ENCODE peak calls at places on chromosomes 1 and 21, in seven cellular contexts. One of them, this sample, is unnamed.

GRCh38 chr1:6016191-6016865 is 24.1 kb upstream of the NPHP4 start:
- DNase-seq in neural progenitor cell: no peak
- DNase-seq in BE2C: no peak
- DNase-seq in psoas muscle: no peak
- DNase-seq in fibroblast of lung: peak; percentile 77
- DNase-seq in GM23338: no peak
- DNase-seq in heart left ventricle: no peak
- DNase-seq in this sample: no peak

GRCh38 chr1:36650200-36651065 is 167.7 kb upstream of the CSF3R start:
- DNase-seq in psoas muscle: peak; percentile 59
- DNase-seq in heart left ventricle: peak; percentile 36
- DNase-seq in fibroblast of lung: peak; percentile 17
- DNase-seq in BE2C: peak; percentile 61
- DNase-seq in neural progenitor cell: peak; percentile 69
- DNase-seq in GM23338: peak; percentile 84
- DNase-seq in this sample: peak; percentile 65

GRCh38 chr1:19750101-19750881 is 49.4 kb downstream of the TMCO4 start:
- DNase-seq in heart left ventricle: no peak
- DNase-seq in GM23338: no peak
- DNase-seq in neural progenitor cell: no peak
- DNase-seq in fibroblast of lung: peak; percentile 35
- DNase-seq in BE2C: no peak
- DNase-seq in psoas muscle: no peak
- DNase-seq in this sample: no peak

GRCh38 chr1:15305366-15305765 is 58.3 kb downstream of the FHAD1 start:
- DNase-seq in BE2C: no peak
- DNase-seq in fibroblast of lung: peak; percentile 61
- DNase-seq in psoas muscle: no peak
- DNase-seq in neural progenitor cell: no peak
- DNase-seq in GM23338: no peak
- DNase-seq in heart left ventricle: no peak
- DNase-seq in this sample: no peak

GRCh38 chr1:234047113-234047512 is 142.6 kb downstream of the SLC35F3 start:
- DNase-seq in heart left ventricle: no peak
- DNase-seq in BE2C: no peak
- DNase-seq in GM23338: no peak
- DNase-seq in psoas muscle: no peak
- DNase-seq in fibroblast of lung: peak; percentile 13
- DNase-seq in neural progenitor cell: peak; percentile 9
- DNase-seq in this sample: peak; percentile 75

GRCh38 chr1:56056438-56057312 is 522.7 kb downstream of the PLPP3 start:
- DNase-seq in heart left ventricle: no peak
- DNase-seq in GM23338: no peak
- DNase-seq in fibroblast of lung: peak; percentile 79
- DNase-seq in BE2C: no peak
- DNase-seq in neural progenitor cell: no peak
- DNase-seq in psoas muscle: no peak
- DNase-seq in this sample: no peak

GRCh38 chr1:176521211-176521610 is 58.2 kb downstream of the PAPPA2 start:
- DNase-seq in fibroblast of lung: no peak
- DNase-seq in GM23338: no peak
- DNase-seq in psoas muscle: no peak
- DNase-seq in heart left ventricle: no peak
- DNase-seq in BE2C: no peak
- DNase-seq in neural progenitor cell: no peak
- DNase-seq in this sample: no peak

GRCh38 chr1:224726783-224727182 is 110.7 kb downstream of the CNIH3 start:
- DNase-seq in heart left ventricle: no peak
- DNase-seq in psoas muscle: no peak
- DNase-seq in BE2C: no peak
- DNase-seq in neural progenitor cell: no peak
- DNase-seq in GM23338: no peak
- DNase-seq in fibroblast of lung: peak; percentile 96
- DNase-seq in this sample: no peak

GRCh38 chr1:93061895-93062792 is 16.9 kb upstream of the MTF2 start:
- DNase-seq in heart left ventricle: no peak
- DNase-seq in BE2C: peak; percentile 29
- DNase-seq in neural progenitor cell: peak; percentile 47
- DNase-seq in psoas muscle: no peak
- DNase-seq in fibroblast of lung: peak; percentile 33
- DNase-seq in GM23338: peak; percentile 81
- DNase-seq in this sample: peak; percentile 58

GRCh38 chr1:153567621-153568366 is 2.1 kb upstream of the S100A2 start:
- DNase-seq in BE2C: peak; percentile 62
- DNase-seq in neural progenitor cell: peak; percentile 39
- DNase-seq in heart left ventricle: no peak
- DNase-seq in fibroblast of lung: peak; percentile 76
- DNase-seq in GM23338: peak; percentile 57
- DNase-seq in psoas muscle: no peak
- DNase-seq in this sample: peak; percentile 41

GRCh38 chr21:37636152-37636860 is 269.7 kb downstream of the DYRK1A start:
- DNase-seq in psoas muscle: no peak
- DNase-seq in GM23338: no peak
- DNase-seq in heart left ventricle: no peak
- DNase-seq in neural progenitor cell: no peak
- DNase-seq in fibroblast of lung: peak; percentile 73
- DNase-seq in BE2C: no peak
- DNase-seq in this sample: no peak

GRCh38 chr1:206687915-206688442 is 3.3 kb downstream of the MAPKAPK2 start:
- DNase-seq in BE2C: no peak
- DNase-seq in neural progenitor cell: no peak
- DNase-seq in fibroblast of lung: peak; percentile 71
- DNase-seq in heart left ventricle: no peak
- DNase-seq in psoas muscle: no peak
- DNase-seq in GM23338: peak; percentile 84
- DNase-seq in this sample: no peak

GRCh38 chr21:22311741-22312462 is 1313.7 kb downstream of the NCAM2 start:
- DNase-seq in neural progenitor cell: no peak
- DNase-seq in heart left ventricle: no peak
- DNase-seq in psoas muscle: no peak
- DNase-seq in fibroblast of lung: no peak
- DNase-seq in GM23338: no peak
- DNase-seq in BE2C: no peak
- DNase-seq in this sample: no peak

GRCh38 chr1:24318988-24319863 is at the start of gene GRHL3:
- DNase-seq in GM23338: peak; percentile 95
- DNase-seq in psoas muscle: no peak
- DNase-seq in heart left ventricle: no peak
- DNase-seq in BE2C: no peak
- DNase-seq in fibroblast of lung: peak; percentile 35
- DNase-seq in neural progenitor cell: no peak
- DNase-seq in this sample: no peak

GRCh38 chr1:2786329-2787162 is 14.9 kb downstream of the TTC34 start:
- DNase-seq in heart left ventricle: peak; percentile 46
- DNase-seq in GM23338: peak; percentile 78
- DNase-seq in psoas muscle: peak; percentile 60
- DNase-seq in BE2C: peak; percentile 56
- DNase-seq in fibroblast of lung: no peak
- DNase-seq in neural progenitor cell: peak; percentile 19
- DNase-seq in this sample: peak; percentile 31

GRCh38 chr1:56709269-56709880 is 64.3 kb downstream of the PRKAA2 start:
- DNase-seq in neural progenitor cell: peak; percentile 65
- DNase-seq in fibroblast of lung: peak; percentile 51
- DNase-seq in heart left ventricle: no peak
- DNase-seq in BE2C: no peak
- DNase-seq in GM23338: peak; percentile 82
- DNase-seq in psoas muscle: no peak
- DNase-seq in this sample: peak; percentile 68

GRCh38 chr1:109201123-109201703 is 12.5 kb upstream of the SARS1 start:
- DNase-seq in BE2C: peak; percentile 71
- DNase-seq in GM23338: peak; percentile 90
- DNase-seq in fibroblast of lung: peak; percentile 94
- DNase-seq in psoas muscle: peak; percentile 54
- DNase-seq in heart left ventricle: no peak
- DNase-seq in neural progenitor cell: peak; percentile 84
- DNase-seq in this sample: peak; percentile 89

GRCh38 chr1:21270086-21270689 is 20.1 kb downstream of the ECE1 start:
- DNase-seq in heart left ventricle: peak; percentile 71
- DNase-seq in BE2C: peak; percentile 68
- DNase-seq in neural progenitor cell: peak; percentile 87
- DNase-seq in psoas muscle: peak; percentile 85
- DNase-seq in GM23338: peak; percentile 94
- DNase-seq in fibroblast of lung: peak; percentile 40
- DNase-seq in this sample: peak; percentile 75

GRCh38 chr21:37862536-37862935 is 53.7 kb downstream of the KCNJ6 start:
- DNase-seq in psoas muscle: no peak
- DNase-seq in fibroblast of lung: peak; percentile 45
- DNase-seq in neural progenitor cell: peak; percentile 65
- DNase-seq in heart left ventricle: no peak
- DNase-seq in BE2C: no peak
- DNase-seq in GM23338: peak; percentile 59
- DNase-seq in this sample: no peak

GRCh38 chr1:207959995-207960745 is 49.2 kb upstream of the CD34 start:
- DNase-seq in psoas muscle: no peak
- DNase-seq in heart left ventricle: no peak
- DNase-seq in GM23338: no peak
- DNase-seq in fibroblast of lung: no peak
- DNase-seq in neural progenitor cell: no peak
- DNase-seq in BE2C: no peak
- DNase-seq in this sample: no peak

GRCh38 chr1:235866913-235867850 is 476 bp upstream of the LYST start:
- DNase-seq in neural progenitor cell: peak; percentile 98
- DNase-seq in GM23338: peak; percentile 96
- DNase-seq in fibroblast of lung: peak; percentile 88
- DNase-seq in heart left ventricle: peak; percentile 96
- DNase-seq in psoas muscle: peak; percentile 98
- DNase-seq in BE2C: peak; percentile 98
- DNase-seq in this sample: peak; percentile 88

GRCh38 chr1:223748405-223748772 is 36.0 kb downstream of the CAPN2 start:
- DNase-seq in fibroblast of lung: peak; percentile 62
- DNase-seq in GM23338: no peak
- DNase-seq in BE2C: no peak
- DNase-seq in psoas muscle: peak; percentile 56
- DNase-seq in neural progenitor cell: no peak
- DNase-seq in heart left ventricle: no peak
- DNase-seq in this sample: no peak

GRCh38 chr1:201566529-201566823 is 27.5 kb downstream of the NAV1 start:
- DNase-seq in psoas muscle: no peak
- DNase-seq in fibroblast of lung: no peak
- DNase-seq in neural progenitor cell: no peak
- DNase-seq in GM23338: no peak
- DNase-seq in heart left ventricle: no peak
- DNase-seq in BE2C: no peak
- DNase-seq in this sample: no peak

DNA sequence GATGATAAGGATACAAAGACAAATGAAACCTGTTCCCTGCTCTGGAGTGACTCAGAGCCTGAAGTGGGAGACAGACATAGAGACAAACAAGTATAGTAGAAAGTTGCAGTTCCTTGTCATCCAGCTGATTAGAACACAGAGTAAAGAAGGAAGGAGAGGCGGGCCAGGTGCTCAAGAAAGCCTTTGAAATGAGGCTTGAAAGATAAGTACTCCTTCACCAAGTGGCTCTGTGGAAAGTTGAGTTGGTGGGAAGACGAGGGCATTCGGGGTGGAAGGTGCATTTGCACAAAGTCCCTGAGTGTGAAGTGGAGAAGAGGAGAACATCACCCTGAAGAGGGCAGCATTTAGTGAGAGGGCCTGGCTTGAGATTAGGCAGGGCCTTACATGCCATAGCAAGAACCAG is 17.0 kb downstream of the MARK1 start:
- DNase-seq in fibroblast of lung: peak; percentile 5
- DNase-seq in psoas muscle: no peak
- DNase-seq in GM23338: peak; percentile 67
- DNase-seq in heart left ventricle: no peak
- DNase-seq in neural progenitor cell: peak; percentile 34
- DNase-seq in BE2C: no peak
- DNase-seq in this sample: peak; percentile 18
- TF ChIP-seq CTCF in fibroblast of lung: no peak
- TF ChIP-seq CTCF in psoas muscle: no peak
- TF ChIP-seq CTCF in GM23338: peak; percentile 38
- TF ChIP-seq CTCF in heart left ventricle: no peak
- TF ChIP-seq CTCF in neural progenitor cell: peak; percentile 30
- TF ChIP-seq CTCF in BE2C: peak; percentile 31
- TF ChIP-seq CTCF in this sample: peak; percentile 46

GRCh38 chr1:8746554-8746953 is 70.9 kb downstream of the RERE start:
- DNase-seq in neural progenitor cell: no peak
- DNase-seq in heart left ventricle: no peak
- DNase-seq in GM23338: no peak
- DNase-seq in BE2C: no peak
- DNase-seq in fibroblast of lung: peak; percentile 48
- DNase-seq in psoas muscle: no peak
- DNase-seq in this sample: no peak
- H3K4me1 ChIP-seq in neural progenitor cell: peaks cover 11% of the 10 kb centered on the region
- H3K4me1 ChIP-seq in heart left ventricle: no peaks in the 10 kb centered on the region
- H3K4me1 ChIP-seq in GM23338: no peaks in the 10 kb centered on the region
- H3K4me1 ChIP-seq in BE2C: no peaks in the 10 kb centered on the region
- H3K4me1 ChIP-seq in fibroblast of lung: no peaks in the 10 kb centered on the region
- H3K4me1 ChIP-seq in psoas muscle: no peaks in the 10 kb centered on the region
- H3K4me1 ChIP-seq in this sample: peaks cover 27% of the 10 kb centered on the region

GRCh38 chr1:1782399-1783221 is 4.3 kb upstream of the NADK start:
- DNase-seq in GM23338: peak; percentile 79
- DNase-seq in heart left ventricle: peak; percentile 62
- DNase-seq in psoas muscle: peak; percentile 79
- DNase-seq in fibroblast of lung: peak; percentile 52
- DNase-seq in neural progenitor cell: peak; percentile 35
- DNase-seq in BE2C: no peak
- DNase-seq in this sample: no peak
- H3K4me3 ChIP-seq in GM23338: peak overlapping the region; percentile 64
- H3K4me3 ChIP-seq in heart left ventricle: peak overlapping the region; percentile 25
- H3K4me3 ChIP-seq in psoas muscle: peak overlapping the region; percentile 45
- H3K4me3 ChIP-seq in fibroblast of lung: no peak overlapping the region
- H3K4me3 ChIP-seq in neural progenitor cell: peak overlapping the region; percentile 18
- H3K4me3 ChIP-seq in BE2C: no peak overlapping the region
- H3K4me3 ChIP-seq in this sample: no peak overlapping the region

GRCh38 chr1:44296794-44297193 is 58.3 kb downstream of the ERI3 start:
- DNase-seq in GM23338: no peak
- DNase-seq in BE2C: no peak
- DNase-seq in neural progenitor cell: no peak
- DNase-seq in fibroblast of lung: no peak
- DNase-seq in heart left ventricle: no peak
- DNase-seq in psoas muscle: no peak
- DNase-seq in this sample: no peak

GRCh38 chr1:44292641-44293040 is 62.4 kb downstream of the ERI3 start:
- DNase-seq in GM23338: no peak
- DNase-seq in neural progenitor cell: no peak
- DNase-seq in fibroblast of lung: no peak
- DNase-seq in heart left ventricle: no peak
- DNase-seq in psoas muscle: no peak
- DNase-seq in BE2C: no peak
- DNase-seq in this sample: no peak

GRCh38 chr1:44296067-44296466 is 59.0 kb downstream of the ERI3 start:
- DNase-seq in BE2C: no peak
- DNase-seq in fibroblast of lung: no peak
- DNase-seq in GM23338: no peak
- DNase-seq in heart left ventricle: no peak
- DNase-seq in neural progenitor cell: no peak
- DNase-seq in psoas muscle: no peak
- DNase-seq in this sample: no peak

GRCh38 chr1:44293761-44294315 is 61.2 kb downstream of the ERI3 start:
- DNase-seq in psoas muscle: peak; percentile 77
- DNase-seq in fibroblast of lung: no peak
- DNase-seq in GM23338: no peak
- DNase-seq in heart left ventricle: peak; percentile 76
- DNase-seq in BE2C: peak; percentile 47
- DNase-seq in neural progenitor cell: no peak
- DNase-seq in this sample: no peak

DNA sequence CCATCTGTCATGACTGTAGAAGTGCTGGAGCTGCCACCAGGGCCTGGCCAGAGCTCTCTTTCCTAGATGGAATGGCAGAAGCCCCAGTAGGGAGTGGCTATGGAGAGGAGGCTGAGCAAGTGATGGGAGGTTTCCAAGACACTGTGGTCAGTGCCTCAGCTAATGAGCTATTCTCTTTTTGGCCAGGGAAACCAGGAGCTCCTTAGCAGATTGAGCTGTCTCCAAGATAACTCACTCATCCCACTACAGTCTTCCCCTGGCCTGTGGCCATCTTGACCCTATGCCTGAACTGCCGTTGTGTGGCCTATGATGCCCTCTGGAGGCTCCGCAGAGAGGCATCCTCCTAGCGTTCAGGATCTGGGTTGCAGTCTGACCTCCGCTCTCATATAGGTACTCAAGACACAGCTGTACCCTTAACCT is 60.5 kb downstream of the ERI3 start:
- DNase-seq in neural progenitor cell: peak; percentile 66
- DNase-seq in fibroblast of lung: peak; percentile 83
- DNase-seq in GM23338: peak; percentile 79
- DNase-seq in heart left ventricle: no peak
- DNase-seq in BE2C: peak; percentile 23
- DNase-seq in psoas muscle: peak; percentile 77
- DNase-seq in this sample: no peak
- TF ChIP-seq CTCF in neural progenitor cell: peak; percentile 63
- TF ChIP-seq CTCF in fibroblast of lung: peak; percentile 43
- TF ChIP-seq CTCF in GM23338: peak; percentile 62
- TF ChIP-seq CTCF in heart left ventricle: peak; percentile 32
- TF ChIP-seq CTCF in BE2C: peak; percentile 51
- TF ChIP-seq CTCF in psoas muscle: peak; percentile 20
- TF ChIP-seq CTCF in this sample: no peak

This sample was measured in A673.